ENCODE peak calls at places on chromosomes 12 and 14, in five cellular contexts. H, Z, I, F and B are unnamed samples.

GRCh38 chr14:51527073-51527472 is 124.6 kb upstream of the FRMD6 start:
- DNase-seq in H (no peak), Z (no peak), I (no peak), F (peak; percentile 67), B (no peak)

GRCh38 chr12:122227341-122227740 is 1.5 kb upstream of the DIABLO start:
- DNase-seq in H (no peak), Z (no peak), I (no peak), F (no peak), B (no peak)

GRCh38 chr12:124385219-124385969 is 90.5 kb downstream of the RFLNA start:
- DNase-seq in H (no peak), Z (no peak), I (no peak), F (peak; percentile 92), B (no peak)

GRCh38 chr12:68833508-68833907 is 25.5 kb downstream of the MDM2 start:
- DNase-seq in H (no peak), Z (no peak), I (no peak), F (no peak), B (no peak)

GRCh38 chr14:92524603-92525185 is 11.1 kb downstream of the RIN3 start:
- DNase-seq in H (no peak), Z (no peak), I (no peak), F (no peak), B (no peak)

GRCh38 chr14:94670692-94671285 is 58.6 kb downstream of the SERPINA3 start:
- DNase-seq in H (no peak), Z (no peak), I (no peak), F (no peak), B (no peak)

GRCh38 chr14:68684466-68685418 is 108.1 kb downstream of the ZFP36L1 start:
- DNase-seq in H (no peak), Z (no peak), I (no peak), F (peak; percentile 34), B (no peak)

GRCh38 chr14:67331368-67332125 is 28.1 kb downstream of the ATP6V1D start:
- DNase-seq in H (no peak), Z (no peak), I (no peak), F (peak; percentile 51), B (no peak)

GRCh38 chr14:22200977-22201605 is 387.9 kb downstream of the DAD1 start:
- DNase-seq in H (no peak), Z (peak; percentile 20), I (no peak), F (peak; percentile 66), B (no peak)

GRCh38 chr12:66197413-66198055 is 8.5 kb downstream of the IRAK3 start:
- DNase-seq in H (no peak), Z (no peak), I (no peak), F (peak; percentile 69), B (no peak)

GRCh38 chr12:51871126-51871525 is 16.8 kb upstream of the ANKRD33 start:
- DNase-seq in H (no peak), Z (no peak), I (no peak), F (no peak), B (peak; percentile 67)

GRCh38 chr12:78038986-78039385 is 208.3 kb downstream of the NAV3 start:
- DNase-seq in H (no peak), Z (peak; percentile 33), I (no peak), F (no peak), B (no peak)

GRCh38 chr14:90545966-90546751 is 149.3 kb downstream of the CALM1 start:
- DNase-seq in H (peak; percentile 72), Z (peak; percentile 73), I (no peak), F (peak; percentile 9), B (peak; percentile 88)

GRCh38 chr12:98741229-98741614 is 96.1 kb downstream of the APAF1 start:
- DNase-seq in H (no peak), Z (no peak), I (no peak), F (peak; percentile 53), B (no peak)

GRCh38 chr12:55068416-55069010 is 48.7 kb downstream of the NEUROD4 start:
- DNase-seq in H (no peak), Z (peak; percentile 40), I (no peak), F (peak; percentile 70), B (no peak)

GRCh38 chr14:48429512-48429911 is 754.1 kb upstream of the MDGA2 start:
- DNase-seq in H (no peak), Z (no peak), I (no peak), F (no peak), B (no peak)

GRCh38 chr14:74941676-74942097 is 13.7 kb downstream of the PGF start:
- DNase-seq in H (peak; percentile 73), Z (no peak), I (no peak), F (peak; percentile 80), B (peak; percentile 70)

GRCh38 chr14:92880851-92881250 is 42.1 kb upstream of the CHGA start:
- DNase-seq in H (no peak), Z (no peak), I (no peak), F (peak; percentile 52), B (no peak)

GRCh38 chr12:52139579-52140062 is 52.2 kb downstream of the KRT80 start:
- DNase-seq in H (no peak), Z (peak; percentile 37), I (no peak), F (peak; percentile 61), B (no peak)

GRCh38 chr12:122021193-122021821 is 377 bp upstream of the BCL7A start:
- DNase-seq in H (no peak), Z (peak; percentile 47), I (no peak), F (peak; percentile 55), B (no peak)

GRCh38 chr12:100908501-100908900 is 113.9 kb downstream of the ANO4 start:
- DNase-seq in H (no peak), Z (no peak), I (no peak), F (peak; percentile 96), B (no peak)

GRCh38 chr14:34020014-34020413 is 69.1 kb upstream of the EGLN3 start:
- DNase-seq in H (no peak), Z (no peak), I (no peak), F (no peak), B (no peak)

GRCh38 chr14:100826371-100827139 is 637 bp downstream of the MEG3 start:
- DNase-seq in H (no peak), Z (peak; percentile 35), I (no peak), F (peak; percentile 56), B (no peak)